ENCODE peak calls at places on chromosome 6, in nine cellular contexts. N is activated T-cell treated with anti-CD3 and anti-CD28 coated beads for 24 hours; Y is activated gamma-delta T cell treated with anti-CD3 and anti-CD28 coated beads, Interleukin-2, amount 50 U/mL, for 16 hours; U is iPS-NIHi11; L is nephron progenitor cell; F is omental fat pad; B is HTR-8/SVneo; V is lower lobe of right lung; M is Peyer's patch. R is an unnamed sample.

GRCh38 chr6:42960243-42961019 is at the start of gene GNMT:
- DNase-seq in B (no peak), F (no peak), M (peak), L (peak), U (peak), N (no peak), Y (no peak), V (peak), R (no peak)

GRCh38 chr6:1724616-1725015 is 114.9 kb downstream of the FOXC1 start:
- DNase-seq in N (no peak), B (no peak), M (peak), V (peak), F (no peak), Y (no peak), L (no peak), U (no peak), R (no peak)

GRCh38 chr6:52598123-52598823 is 21.4 kb upstream of the TRAM2 start:
- DNase-seq in V (no peak), F (no peak), N (no peak), B (peak), L (peak), Y (no peak), U (peak), M (peak), R (peak)

GRCh38 chr6:10414766-10415592 is at the start of gene TFAP2A:
- DNase-seq in N (no peak), M (no peak), L (peak), F (no peak), Y (no peak), B (peak), U (no peak), V (no peak), R (peak)

GRCh38 chr6:44567406-44567805 is 179.9 kb downstream of the CDC5L start:
- DNase-seq in N (no peak), M (no peak), Y (no peak), V (no peak), U (no peak), F (no peak), L (no peak), B (no peak), R (no peak)

GRCh38 chr6:69290116-69290515 is 506.7 kb downstream of the LMBRD1 start:
- DNase-seq in M (no peak), B (no peak), L (no peak), U (no peak), V (no peak), Y (no peak), F (no peak), N (no peak), R (no peak)

GRCh38 chr6:134177753-134178229 is 125.4 kb upstream of the SLC2A12 start:
- DNase-seq in M (peak), N (peak), Y (no peak), L (no peak), V (no peak), F (no peak), U (no peak), B (no peak), R (peak)

GRCh38 chr6:107114872-107115694 is at the start of gene BEND3:
- DNase-seq in M (peak), Y (no peak), N (peak), V (peak), L (peak), U (peak), F (no peak), B (no peak), R (no peak)

GRCh38 chr6:134539865-134540323 is 222.0 kb upstream of the SGK1 start:
- DNase-seq in V (no peak), M (no peak), Y (no peak), N (no peak), B (peak), U (no peak), F (no peak), L (no peak), R (no peak)

GRCh38 chr6:73180076-73180717 is 45.1 kb downstream of the KHDC1L start:
- DNase-seq in M (no peak), Y (no peak), F (no peak), N (no peak), L (no peak), V (no peak), U (no peak), B (no peak), R (no peak)

GRCh38 chr6:13445005-13445743 is 42.2 kb downstream of the GFOD1 start:
- DNase-seq in Y (no peak), V (peak), F (peak), M (peak), N (no peak), B (no peak), L (peak), U (peak), R (no peak)

GRCh38 chr6:153130515-153131036 is 506 bp downstream of the RGS17 start:
- DNase-seq in Y (no peak), M (no peak), U (peak), L (peak), B (peak), N (no peak), F (no peak), V (no peak), R (no peak)

GRCh38 chr6:35691027-35691824 is 2.5 kb upstream of the FKBP5 start:
- DNase-seq in V (peak), N (no peak), F (peak), U (no peak), B (no peak), L (peak), M (peak), Y (no peak), R (no peak)

GRCh38 chr6:150028799-150029198 is 3.5 kb upstream of the RAET1L start:
- DNase-seq in L (no peak), N (no peak), Y (no peak), B (no peak), U (no peak), V (no peak), M (no peak), F (no peak), R (no peak)

GRCh38 chr6:168007592-168008338 is 10.3 kb downstream of the KIF25 start:
- DNase-seq in N (no peak), Y (no peak), F (no peak), M (no peak), L (no peak), V (peak), B (peak), U (no peak), R (peak)

GRCh38 chr6:81814365-81815109 is 62.1 kb upstream of the TENT5A start:
- DNase-seq in N (no peak), L (no peak), Y (no peak), V (no peak), U (no peak), M (no peak), B (no peak), F (no peak), R (no peak)

GRCh38 chr6:87661016-87661415 is 41.0 kb downstream of the AKIRIN2 start:
- DNase-seq in V (no peak), N (no peak), U (no peak), F (no peak), B (no peak), M (no peak), Y (no peak), L (no peak), R (no peak)

GRCh38 chr6:129709451-129709908 is 497 bp downstream of the ARHGAP18 start:
- DNase-seq in U (no peak), V (no peak), M (no peak), N (no peak), F (no peak), B (no peak), L (no peak), Y (no peak), R (no peak)

GRCh38 chr6:11538049-11538798 is 675 bp downstream of the TMEM170B start:
- DNase-seq in L (peak), U (peak), Y (no peak), B (peak), N (no peak), F (no peak), M (no peak), V (peak), R (no peak)

GRCh38 chr6:48377115-48377514 is 266.1 kb upstream of the PTCHD4 start:
- DNase-seq in M (no peak), N (no peak), L (no peak), Y (no peak), F (no peak), B (no peak), V (no peak), U (no peak), R (no peak)

GRCh38 chr6:36514554-36515456 is 32.5 kb downstream of the STK38 start:
- DNase-seq in F (no peak), L (no peak), U (no peak), V (no peak), B (no peak), M (peak), Y (peak), N (no peak), R (no peak)

GRCh38 chr6:25248100-25248499 is 31.1 kb upstream of the CARMIL1 start:
- DNase-seq in V (no peak), Y (no peak), U (no peak), F (no peak), B (peak), N (no peak), L (no peak), M (no peak), R (no peak)

GRCh38 chr6:30685977-30686907 is at the start of gene PPP1R18:
- DNase-seq in M (peak), L (peak), U (peak), N (peak), B (no peak), V (peak), Y (peak), F (no peak), R (peak)

GRCh38 chr6:15457121-15457646 is 205.6 kb downstream of the DTNBP1 start:
- DNase-seq in Y (no peak), L (no peak), M (no peak), B (no peak), U (no peak), V (no peak), N (no peak), F (no peak), R (no peak)

GRCh38 chr6:14354919-14355572 is 237.5 kb downstream of the CD83 start:
- DNase-seq in N (peak), U (no peak), F (no peak), Y (no peak), V (peak), M (no peak), L (no peak), B (no peak), R (peak)

R was measured in H4.